ENCODE peak calls at places on chromosomes 6 and 20, in ten cellular contexts. A is stimulated activated CD8-positive, alpha-beta memory T cell treated with anti-CD3 and anti-CD28 coated beads, Interleukin-12 subunit alpha, Interleukin-12 subunit beta, amount 100 ng/mL, for 1 hour; T is substantia nigra; F is glomerular endothelial cell; C is skeletal muscle cell; W is endothelial cell; S is HTR-8/SVneo; L is NCI-H1105; G is GM20000; Q is HuH-7.5. M is an unnamed sample.

GRCh38 chr6:39378175-39378889 is 55.8 kb upstream of the KCNK16 start:
- DNase-seq in A (no peak), T (no peak), F (no peak), C (no peak), W (no peak), S (no peak), L (no peak), G (no peak), Q (no peak), M (no peak)

GRCh38 chr6:53746442-53747103 is 48.2 kb upstream of the LRRC1 start:
- DNase-seq in A (no peak), T (no peak), F (no peak), C (no peak), W (no peak), S (no peak), L (peak), G (no peak), Q (no peak), M (no peak)

GRCh38 chr6:53539561-53539960 is 5.3 kb downstream of the GCLC start:
- DNase-seq in A (no peak), T (no peak), F (no peak), C (no peak), W (no peak), S (no peak), L (no peak), G (no peak), Q (no peak), M (no peak)

GRCh38 chr6:170089937-170090335 is 200.9 kb downstream of the DLL1 start:
- DNase-seq in A (no peak), T (no peak), F (no peak), C (no peak), W (no peak), S (no peak), L (no peak), G (no peak), Q (no peak), M (no peak)

GRCh38 chr6:156308604-156309003 is 468.6 kb upstream of the ARID1B start:
- DNase-seq in A (no peak), T (no peak), F (no peak), C (no peak), W (no peak), S (no peak), L (no peak), G (no peak), Q (no peak), M (no peak)

GRCh38 chr20:39075731-39076130 is 113.6 kb downstream of the DHX35 start:
- DNase-seq in A (no peak), T (no peak), F (no peak), C (no peak), W (no peak), S (no peak), L (no peak), G (no peak), Q (no peak), M (no peak)

GRCh38 chr20:51404297-51405060 is 138.0 kb downstream of the NFATC2 start:
- DNase-seq in A (peak), T (no peak), F (no peak), C (no peak), W (no peak), S (no peak), L (no peak), G (peak), Q (no peak), M (no peak)

GRCh38 chr6:122578961-122579360 is 31.2 kb upstream of the PKIB start:
- DNase-seq in A (no peak), T (no peak), F (no peak), C (no peak), W (no peak), S (no peak), L (no peak), G (no peak), Q (no peak), M (no peak)

M was measured in NCI-H2171.